ENCODE peak calls at places on chromosomes 7 and 10, in six cellular contexts. F is fibroblast of villous mesenchyme; O is CD8-positive, alpha-beta T cell; U is uterus; H is thyroid gland; P is cardiac fibroblast. M is an unnamed sample.
A peak's percentile ranks its signal among the peaks of the same experiment; 100 is the strongest.

GRCh38 chr10:70115948-70116682 is 16.5 kb downstream of the AIFM2 start:
- DNase-seq in O (peak; percentile 47), P (peak; percentile 39), F (peak; percentile 24), H (peak; percentile 67), U (peak; percentile 48), M (peak; percentile 19)

GRCh38 chr10:10677479-10677878 is 340.2 kb upstream of the CELF2 start:
- DNase-seq in H (peak; percentile 12), O (no peak), F (peak; percentile 80), U (peak; percentile 50), P (peak; percentile 90), M (peak; percentile 89)

GRCh38 chr7:39592586-39592985 is 26.4 kb downstream of the YAE1 start:
- DNase-seq in U (no peak), O (no peak), F (peak; percentile 72), P (peak; percentile 70), H (no peak), M (peak; percentile 86)

GRCh38 chr7:92133133-92133736 is 1.0 kb downstream of the CYP51A1 start:
- DNase-seq in H (no peak), U (no peak), P (peak; percentile 15), F (peak; percentile 30), O (no peak), M (no peak)

GRCh38 chr7:40356871-40357676 is 222.3 kb downstream of the SUGCT start:
- DNase-seq in U (no peak), O (no peak), F (no peak), H (no peak), P (peak; percentile 14), M (peak; percentile 44)

GRCh38 chr7:151032936-151033863 is 5.0 kb downstream of the ABCB8 start:
- DNase-seq in H (no peak), U (no peak), F (no peak), P (no peak), O (no peak), M (no peak)

GRCh38 chr10:71378341-71379117 is 18.2 kb upstream of the CDH23 start:
- DNase-seq in O (no peak), H (no peak), U (no peak), P (no peak), F (no peak), M (no peak)

GRCh38 chr10:58220769-58221448 is 46.8 kb downstream of the IPMK start:
- DNase-seq in O (no peak), P (peak; percentile 31), H (no peak), U (no peak), F (peak; percentile 61), M (peak; percentile 85)

GRCh38 chr7:132400667-132401142 is 175.6 kb downstream of the PLXNA4 start:
- DNase-seq in O (no peak), H (no peak), U (peak; percentile 31), F (no peak), P (peak; percentile 68), M (peak; percentile 52)
- TF ChIP-seq CTCF in O (no peak), H (no peak), U (no peak), F (no peak), P (no peak), M (no peak)

GRCh38 chr10:51389415-51390342 is 309.7 kb downstream of the CSTF2T start:
- DNase-seq in F (peak; percentile 89), O (peak; percentile 19), H (peak; percentile 8), U (peak; percentile 32), P (peak; percentile 99), M (peak; percentile 98)
- TF ChIP-seq CTCF in F (peak; percentile 73), O (peak; percentile 47), H (peak; percentile 28), U (peak; percentile 28), P (peak; percentile 87), M (peak; percentile 79)

GRCh38 chr7:116465125-116465524 is 34.4 kb upstream of the CAV2 start:
- DNase-seq in H (no peak), P (no peak), O (no peak), U (no peak), F (no peak), M (no peak)

GRCh38 chr7:116464375-116464774 is 35.2 kb upstream of the CAV2 start:
- DNase-seq in F (no peak), O (no peak), P (no peak), U (no peak), H (no peak), M (no peak)

GRCh38 chr7:116463956-116464355 is 35.6 kb upstream of the CAV2 start:
- DNase-seq in O (no peak), U (no peak), F (no peak), P (no peak), H (no peak), M (no peak)

GRCh38 chr7:116461500-116461899 is 38.0 kb upstream of the CAV2 start:
- DNase-seq in F (no peak), O (no peak), U (no peak), H (no peak), P (no peak), M (no peak)
- TF ChIP-seq CTCF in F (peak; percentile 18), O (no peak), U (no peak), H (no peak), P (peak; percentile 32), M (peak; percentile 37)

GRCh38 chr7:111561659-111561908 is 708 bp downstream of the IMMP2L start:
- DNase-seq in U (no peak), F (no peak), P (no peak), H (peak; percentile 8), O (no peak), M (no peak)

GRCh38 chr7:111559665-111560064 is 2.6 kb downstream of the IMMP2L start:
- DNase-seq in P (no peak), H (no peak), F (no peak), O (no peak), U (no peak), M (no peak)

GRCh38 chr7:111560773-111561658 is 1.3 kb downstream of the IMMP2L start:
- DNase-seq in F (peak; percentile 22), P (peak; percentile 76), H (peak; percentile 29), O (no peak), U (no peak), M (peak; percentile 44)

GRCh38 chr7:111564078-111564477 is 1.8 kb upstream of the IMMP2L start:
- DNase-seq in F (no peak), U (no peak), H (no peak), P (no peak), O (no peak), M (no peak)

GRCh38 chr7:111561909-111562732 is at the start of gene IMMP2L:
- DNase-seq in H (peak; percentile 88), O (peak; percentile 82), F (peak; percentile 76), P (peak; percentile 86), U (peak; percentile 94), M (peak; percentile 79)
- TF ChIP-seq CTCF in H (no peak), O (peak; percentile 15), F (peak; percentile 31), P (peak; percentile 22), U (peak; percentile 41), M (no peak)

DNA sequence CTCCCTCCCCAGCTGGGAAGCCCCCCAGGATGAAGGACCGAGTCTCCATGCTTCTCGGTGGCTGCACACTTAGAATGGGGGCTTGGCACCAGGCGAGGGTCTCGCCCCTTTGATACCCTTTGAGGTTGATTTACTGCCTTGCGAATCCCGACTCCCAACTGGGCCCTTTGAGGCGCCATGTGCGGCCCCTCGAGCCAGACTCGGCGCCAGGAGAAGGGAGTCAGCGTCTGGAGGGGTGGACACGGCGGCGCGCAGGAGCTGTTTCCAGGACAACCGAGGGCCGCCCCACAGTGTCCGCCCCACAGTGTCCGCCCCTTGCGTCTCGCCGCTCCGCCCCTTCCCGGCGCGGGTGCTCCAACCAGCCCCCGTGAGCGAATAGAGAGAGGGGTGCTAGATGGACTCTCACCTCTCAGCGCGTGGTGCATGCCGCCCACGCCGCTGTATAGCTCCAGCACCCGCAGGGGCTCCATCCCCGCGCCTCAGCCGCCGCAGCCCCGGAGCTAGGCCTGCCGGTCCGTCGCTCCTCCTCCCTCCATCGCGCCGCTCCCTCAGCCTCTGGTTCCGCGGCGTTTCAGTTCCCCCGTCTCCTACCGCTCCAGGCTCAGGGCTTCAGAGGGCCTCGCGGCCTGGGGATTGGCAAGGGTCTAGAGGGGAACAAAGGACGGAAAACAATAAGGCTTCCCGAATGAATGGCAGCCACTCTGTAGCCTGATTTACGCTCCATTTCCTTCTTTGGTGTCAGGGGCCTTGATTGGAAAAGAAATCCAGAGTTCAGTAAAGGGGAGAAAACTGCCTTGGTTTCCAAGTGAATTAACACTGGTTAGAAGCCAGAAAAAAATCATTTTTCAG is at the start of gene TRDMT1:
- DNase-seq in P (peak; percentile 96), H (peak; percentile 88), U (peak; percentile 82), F (peak; percentile 90), O (peak; percentile 76), M (peak; percentile 89)
- TF ChIP-seq CTCF in P (no peak), H (no peak), U (no peak), F (no peak), O (no peak), M (no peak)

DNA sequence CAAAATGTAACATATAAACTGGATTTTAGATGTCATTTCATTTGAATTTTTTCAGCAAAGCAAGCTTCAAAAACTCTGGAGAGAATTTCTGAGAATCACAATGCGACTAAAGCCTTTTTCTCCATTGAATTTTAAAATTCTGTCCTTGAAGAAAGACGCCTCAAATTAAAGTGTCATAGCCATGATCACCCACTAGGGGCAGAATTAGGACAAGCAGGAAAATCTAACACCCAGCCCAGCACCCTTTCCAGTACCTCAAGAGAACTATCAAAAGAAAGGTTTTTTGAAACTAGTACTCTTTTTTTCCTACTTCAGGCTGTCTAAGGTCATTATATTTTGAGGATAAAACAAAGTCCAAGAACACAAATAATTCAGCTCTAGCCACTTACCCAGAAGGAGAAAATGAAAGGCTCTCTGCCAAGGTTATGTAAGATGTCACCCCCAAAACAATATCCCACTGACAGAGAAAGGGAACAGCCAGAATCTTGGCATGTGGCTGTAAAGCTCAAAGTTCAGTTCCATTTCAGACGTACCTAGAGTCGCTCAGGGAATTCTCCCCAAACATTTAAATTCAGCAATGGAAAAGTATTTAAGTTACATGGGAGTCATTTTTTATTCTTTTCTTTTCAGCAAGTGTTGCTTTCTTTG is 299.4 kb downstream of the SNX13 start:
- DNase-seq in P (peak; percentile 60), F (no peak), O (no peak), H (peak; percentile 23), U (no peak), M (peak; percentile 58)
- TF ChIP-seq CTCF in P (peak; percentile 73), F (peak; percentile 67), O (peak; percentile 63), H (peak; percentile 30), U (peak; percentile 29), M (peak; percentile 73)

DNA sequence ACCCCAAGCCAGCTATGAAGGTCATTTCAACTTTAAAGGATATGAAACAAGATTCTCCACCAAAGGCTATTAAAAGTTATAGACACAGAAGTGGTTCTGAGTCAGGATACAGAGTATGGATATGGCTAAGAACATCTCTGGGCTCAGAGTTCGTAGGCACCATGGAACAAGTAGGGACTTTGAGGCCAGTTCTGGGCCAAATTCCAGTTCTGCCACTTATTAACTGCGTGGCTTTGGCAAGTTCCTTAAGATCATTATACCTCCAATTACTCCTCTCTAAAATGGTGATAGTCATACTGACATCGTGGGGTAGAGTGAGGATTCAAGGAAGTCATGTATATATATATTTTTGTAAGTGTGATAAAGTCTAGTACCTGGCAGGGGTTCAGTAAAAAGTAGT is 105.8 kb upstream of the NFE2L3 start:
- DNase-seq in U (no peak), O (no peak), H (no peak), F (no peak), P (no peak), M (no peak)
- TF ChIP-seq CTCF in U (no peak), O (no peak), H (no peak), F (no peak), P (no peak), M (no peak)

GRCh38 chr7:134943785-134944400 is 42.4 kb upstream of the AGBL3 start:
- DNase-seq in P (peak; percentile 53), U (no peak), H (no peak), F (no peak), O (no peak), M (peak; percentile 58)
- TF ChIP-seq CTCF in P (peak; percentile 18), U (peak; percentile 33), H (peak; percentile 17), F (peak; percentile 9), O (no peak), M (peak; percentile 33)